ENCODE peak calls at places on chromosome 21, in eight cellular contexts. J is stimulated activated CD8-positive, alpha-beta memory T cell treated with anti-CD3 and anti-CD28 coated beads, Interleukin-4, amount 100 ng/mL, for 1 hour; Z is GM23338; U is activated CD4-positive, alpha-beta T cell treated with anti-CD3 and anti-CD28 coated beads for 4 hours; Q is choroid plexus epithelial cell; F is mesenteric fat pad; C is HEK293T; R is fibroblast of pulmonary artery. B is an unnamed sample.

GRCh38 chr21:45823100-45823681 is 158.4 kb upstream of the COL6A1 start:
- DNase-seq in J (no peak), Z (no peak), U (no peak), Q (no peak), F (peak), C (no peak), R (no peak), B (no peak)

GRCh38 chr21:46559291-46559983 is 45.4 kb downstream of the S100B start:
- DNase-seq in J (no peak), Z (no peak), U (peak), Q (no peak), F (peak), C (no peak), R (no peak), B (peak)

GRCh38 chr21:45131537-45131999 is 57.2 kb downstream of the ADARB1 start:
- DNase-seq in J (no peak), Z (no peak), U (no peak), Q (no peak), F (no peak), C (no peak), R (no peak), B (no peak)

GRCh38 chr21:23384679-23385078 is 2222.6 kb downstream of the MRPL39 start:
- DNase-seq in J (no peak), Z (peak), U (no peak), Q (no peak), F (no peak), C (no peak), R (no peak), B (no peak)

GRCh38 chr21:34952701-34953100 is 96.4 kb downstream of the RUNX1 start:
- DNase-seq in J (no peak), Z (peak), U (no peak), Q (peak), F (no peak), C (no peak), R (no peak), B (no peak)

GRCh38 chr21:32090961-32091360 is 187.9 kb downstream of the MIS18A start:
- DNase-seq in J (no peak), Z (no peak), U (no peak), Q (no peak), F (no peak), C (no peak), R (no peak), B (no peak)

GRCh38 chr21:39837861-39838359 is 29.3 kb upstream of the PCP4 start:
- DNase-seq in J (no peak), Z (no peak), U (no peak), Q (no peak), F (no peak), C (no peak), R (no peak), B (no peak)

GRCh38 chr21:14457762-14458161 is 74.8 kb upstream of the HSPA13 start:
- DNase-seq in J (no peak), Z (no peak), U (no peak), Q (no peak), F (no peak), C (no peak), R (no peak), B (no peak)

GRCh38 chr21:31623664-31624063 is 35.8 kb upstream of the SOD1 start:
- DNase-seq in J (no peak), Z (peak), U (no peak), Q (peak), F (no peak), C (peak), R (peak), B (no peak)

GRCh38 chr21:45630876-45631275 is 12.6 kb upstream of the PCBP3 start:
- DNase-seq in J (no peak), Z (no peak), U (no peak), Q (no peak), F (peak), C (no peak), R (no peak), B (no peak)

GRCh38 chr21:17798796-17799195 is 20.4 kb downstream of the C21orf91 start:
- DNase-seq in J (no peak), Z (no peak), U (no peak), Q (no peak), F (no peak), C (no peak), R (no peak), B (no peak)

GRCh38 chr21:20308586-20308985 is 689.6 kb upstream of the NCAM2 start:
- DNase-seq in J (no peak), Z (no peak), U (no peak), Q (no peak), F (no peak), C (no peak), R (no peak), B (no peak)

GRCh38 chr21:26846036-26846931 is 1.1 kb upstream of the ADAMTS1 start:
- DNase-seq in J (no peak), Z (peak), U (no peak), Q (peak), F (peak), C (peak), R (peak), B (no peak)

GRCh38 chr21:38159355-38159754 is 97.4 kb upstream of the KCNJ15 start:
- DNase-seq in J (peak), Z (peak), U (peak), Q (peak), F (no peak), C (peak), R (peak), B (no peak)

GRCh38 chr21:45615145-45615711 is 28.3 kb upstream of the PCBP3 start:
- DNase-seq in J (peak), Z (no peak), U (peak), Q (no peak), F (peak), C (no peak), R (peak), B (peak)

GRCh38 chr21:33968082-33968997 is 52.7 kb upstream of the ATP5PO start:
- DNase-seq in J (no peak), Z (peak), U (no peak), Q (peak), F (no peak), C (peak), R (peak), B (no peak)

GRCh38 chr21:16309250-16309971 is 579.6 kb downstream of the USP25 start:
- DNase-seq in J (no peak), Z (peak), U (no peak), Q (peak), F (no peak), C (no peak), R (no peak), B (no peak)

GRCh38 chr21:15752763-15753407 is 23.1 kb downstream of the USP25 start:
- DNase-seq in J (no peak), Z (peak), U (no peak), Q (no peak), F (no peak), C (no peak), R (no peak), B (no peak)

GRCh38 chr21:31198575-31198974 is 145.5 kb downstream of the TIAM1 start:
- DNase-seq in J (no peak), Z (peak), U (no peak), Q (peak), F (no peak), C (peak), R (peak), B (no peak)

GRCh38 chr21:42120056-42120903 is 49.2 kb downstream of the UMODL1 start:
- DNase-seq in J (no peak), Z (no peak), U (no peak), Q (no peak), F (no peak), C (no peak), R (no peak), B (no peak)

GRCh38 chr21:36718951-36719501 is 20.1 kb downstream of the SIM2 start:
- DNase-seq in J (no peak), Z (no peak), U (no peak), Q (no peak), F (peak), C (no peak), R (no peak), B (no peak)

GRCh38 chr21:27649746-27650145 is 682.9 kb upstream of the ADAMTS5 start:
- DNase-seq in J (no peak), Z (no peak), U (no peak), Q (no peak), F (no peak), C (no peak), R (peak), B (no peak)

GRCh38 chr21:17406202-17406601 is 106.6 kb upstream of the CXADR start:
- DNase-seq in J (no peak), Z (no peak), U (no peak), Q (no peak), F (no peak), C (no peak), R (no peak), B (no peak)

GRCh38 chr21:18249542-18250152 is 5.0 kb downstream of the CHODL start:
- DNase-seq in J (no peak), Z (peak), U (no peak), Q (no peak), F (no peak), C (no peak), R (no peak), B (no peak)

GRCh38 chr21:38839370-38839681 is 33.6 kb downstream of the ETS2 start:
- DNase-seq in J (no peak), Z (no peak), U (no peak), Q (peak), F (no peak), C (no peak), R (no peak), B (no peak)

GRCh38 chr21:43639470-43640178 is 19.7 kb downstream of the HSF2BP start:
- DNase-seq in J (no peak), Z (no peak), U (no peak), Q (peak), F (no peak), C (no peak), R (peak), B (no peak)

GRCh38 chr21:45596704-45597318 is 46.7 kb upstream of the PCBP3 start:
- DNase-seq in J (peak), Z (peak), U (peak), Q (peak), F (peak), C (peak), R (peak), B (peak)

GRCh38 chr21:38241029-38241740 is 15.6 kb upstream of the KCNJ15 start:
- DNase-seq in J (no peak), Z (no peak), U (no peak), Q (peak), F (no peak), C (no peak), R (peak), B (no peak)

GRCh38 chr21:45388011-45388521 is 16.9 kb upstream of the COL18A1 start:
- DNase-seq in J (no peak), Z (no peak), U (no peak), Q (no peak), F (peak), C (no peak), R (no peak), B (no peak)

B was measured in T-helper 1 cell.